ENCODE peak calls at places on chromosomes 11 and 22, in nine cellular contexts. One of them, this sample, is unnamed. For H3K36me3 and H3K4me1, the result is how much of the 10 kb centered on the place peaks cover.

GRCh38 chr11:24295360-24295759 is 201.5 kb upstream of the LUZP2 start:
- DNase-seq in K562: no peak
- DNase-seq in cardiac muscle cell: peak
- DNase-seq in tibial nerve: no peak
- DNase-seq in GM23338: no peak
- DNase-seq in neural progenitor cell: no peak
- DNase-seq in psoas muscle: no peak
- DNase-seq in sigmoid colon: no peak
- DNase-seq in left ventricle myocardium inferior: no peak
- DNase-seq in this sample: no peak

GRCh38 chr22:33853200-33854097 is 66.8 kb downstream of the LARGE1 start:
- DNase-seq in GM23338: peak
- DNase-seq in neural progenitor cell: peak
- DNase-seq in psoas muscle: peak
- DNase-seq in K562: no peak
- DNase-seq in tibial nerve: peak
- DNase-seq in cardiac muscle cell: peak
- DNase-seq in sigmoid colon: peak
- DNase-seq in left ventricle myocardium inferior: peak
- DNase-seq in this sample: peak

GRCh38 chr11:70419307-70420007 is 21.1 kb downstream of the CTTN start:
- DNase-seq in psoas muscle: no peak
- DNase-seq in sigmoid colon: no peak
- DNase-seq in K562: no peak
- DNase-seq in neural progenitor cell: no peak
- DNase-seq in tibial nerve: no peak
- DNase-seq in GM23338: no peak
- DNase-seq in cardiac muscle cell: no peak
- DNase-seq in left ventricle myocardium inferior: no peak
- DNase-seq in this sample: no peak

GRCh38 chr11:37788141-37788877 is 1190.3 kb upstream of the RAG2 start:
- DNase-seq in K562: no peak
- DNase-seq in left ventricle myocardium inferior: no peak
- DNase-seq in tibial nerve: no peak
- DNase-seq in GM23338: no peak
- DNase-seq in psoas muscle: no peak
- DNase-seq in neural progenitor cell: no peak
- DNase-seq in cardiac muscle cell: no peak
- DNase-seq in sigmoid colon: no peak
- DNase-seq in this sample: no peak

GRCh38 chr22:36819112-36819511 is 2.3 kb upstream of the PVALB start:
- DNase-seq in neural progenitor cell: no peak
- DNase-seq in tibial nerve: no peak
- DNase-seq in cardiac muscle cell: no peak
- DNase-seq in GM23338: peak
- DNase-seq in sigmoid colon: no peak
- DNase-seq in psoas muscle: no peak
- DNase-seq in K562: no peak
- DNase-seq in left ventricle myocardium inferior: no peak
- DNase-seq in this sample: no peak

GRCh38 chr11:44883277-44883676 is 67.4 kb downstream of the TP53I11 start:
- DNase-seq in psoas muscle: no peak
- DNase-seq in GM23338: no peak
- DNase-seq in tibial nerve: no peak
- DNase-seq in K562: no peak
- DNase-seq in neural progenitor cell: no peak
- DNase-seq in sigmoid colon: no peak
- DNase-seq in cardiac muscle cell: no peak
- DNase-seq in left ventricle myocardium inferior: no peak
- DNase-seq in this sample: no peak

GRCh38 chr11:129855086-129855485 is 39.4 kb downstream of the TMEM45B start:
- DNase-seq in neural progenitor cell: no peak
- DNase-seq in sigmoid colon: no peak
- DNase-seq in GM23338: no peak
- DNase-seq in K562: no peak
- DNase-seq in left ventricle myocardium inferior: no peak
- DNase-seq in psoas muscle: no peak
- DNase-seq in cardiac muscle cell: no peak
- DNase-seq in tibial nerve: no peak
- DNase-seq in this sample: no peak

GRCh38 chr22:50318698-50319411 is 8.0 kb downstream of the DENND6B start:
- DNase-seq in sigmoid colon: no peak
- DNase-seq in K562: peak
- DNase-seq in neural progenitor cell: no peak
- DNase-seq in cardiac muscle cell: no peak
- DNase-seq in tibial nerve: no peak
- DNase-seq in left ventricle myocardium inferior: no peak
- DNase-seq in psoas muscle: no peak
- DNase-seq in GM23338: no peak
- DNase-seq in this sample: no peak

GRCh38 chr11:13031349-13031748 is 22.2 kb downstream of the RASSF10 start:
- DNase-seq in K562: no peak
- DNase-seq in sigmoid colon: no peak
- DNase-seq in tibial nerve: no peak
- DNase-seq in GM23338: no peak
- DNase-seq in left ventricle myocardium inferior: no peak
- DNase-seq in cardiac muscle cell: no peak
- DNase-seq in neural progenitor cell: no peak
- DNase-seq in psoas muscle: no peak
- DNase-seq in this sample: no peak

GRCh38 chr11:89182773-89183172 is 5.1 kb downstream of the TYR start:
- DNase-seq in psoas muscle: no peak
- DNase-seq in tibial nerve: no peak
- DNase-seq in neural progenitor cell: no peak
- DNase-seq in GM23338: no peak
- DNase-seq in sigmoid colon: no peak
- DNase-seq in left ventricle myocardium inferior: no peak
- DNase-seq in K562: no peak
- DNase-seq in cardiac muscle cell: no peak
- DNase-seq in this sample: no peak

GRCh38 chr11:102385053-102385976 is 38.3 kb downstream of the BIRC2 start:
- DNase-seq in GM23338: no peak
- DNase-seq in neural progenitor cell: no peak
- DNase-seq in sigmoid colon: no peak
- DNase-seq in psoas muscle: no peak
- DNase-seq in cardiac muscle cell: no peak
- DNase-seq in tibial nerve: no peak
- DNase-seq in K562: peak
- DNase-seq in left ventricle myocardium inferior: no peak
- DNase-seq in this sample: no peak

GRCh38 chr11:102386376-102386775 is 39.4 kb downstream of the BIRC2 start:
- DNase-seq in psoas muscle: no peak
- DNase-seq in left ventricle myocardium inferior: no peak
- DNase-seq in neural progenitor cell: no peak
- DNase-seq in cardiac muscle cell: no peak
- DNase-seq in GM23338: no peak
- DNase-seq in tibial nerve: no peak
- DNase-seq in K562: no peak
- DNase-seq in sigmoid colon: no peak
- DNase-seq in this sample: no peak

GRCh38 chr11:102389253-102389652 is 42.2 kb downstream of the BIRC2 start:
- DNase-seq in neural progenitor cell: no peak
- DNase-seq in K562: no peak
- DNase-seq in psoas muscle: no peak
- DNase-seq in left ventricle myocardium inferior: no peak
- DNase-seq in sigmoid colon: no peak
- DNase-seq in tibial nerve: no peak
- DNase-seq in cardiac muscle cell: no peak
- DNase-seq in GM23338: no peak
- DNase-seq in this sample: no peak

GRCh38 chr11:102384419-102385052 is 37.5 kb downstream of the BIRC2 start:
- DNase-seq in neural progenitor cell: peak
- DNase-seq in sigmoid colon: no peak
- DNase-seq in psoas muscle: no peak
- DNase-seq in K562: peak
- DNase-seq in cardiac muscle cell: no peak
- DNase-seq in left ventricle myocardium inferior: peak
- DNase-seq in tibial nerve: no peak
- DNase-seq in GM23338: no peak
- DNase-seq in this sample: no peak

GRCh38 chr11:102387056-102387781 is 40.2 kb downstream of the BIRC2 start:
- DNase-seq in GM23338: no peak
- DNase-seq in psoas muscle: no peak
- DNase-seq in cardiac muscle cell: no peak
- DNase-seq in left ventricle myocardium inferior: no peak
- DNase-seq in tibial nerve: no peak
- DNase-seq in K562: no peak
- DNase-seq in neural progenitor cell: no peak
- DNase-seq in sigmoid colon: no peak
- DNase-seq in this sample: no peak
- H3K36me3 ChIP-seq in GM23338: under half
- H3K36me3 ChIP-seq in psoas muscle: half or more
- H3K36me3 ChIP-seq in cardiac muscle cell: under half
- H3K36me3 ChIP-seq in left ventricle myocardium inferior: half or more
- H3K36me3 ChIP-seq in tibial nerve: under half
- H3K36me3 ChIP-seq in K562: under half
- H3K36me3 ChIP-seq in neural progenitor cell: under half
- H3K36me3 ChIP-seq in sigmoid colon: under half
- H3K36me3 ChIP-seq in this sample: under half

DNA sequence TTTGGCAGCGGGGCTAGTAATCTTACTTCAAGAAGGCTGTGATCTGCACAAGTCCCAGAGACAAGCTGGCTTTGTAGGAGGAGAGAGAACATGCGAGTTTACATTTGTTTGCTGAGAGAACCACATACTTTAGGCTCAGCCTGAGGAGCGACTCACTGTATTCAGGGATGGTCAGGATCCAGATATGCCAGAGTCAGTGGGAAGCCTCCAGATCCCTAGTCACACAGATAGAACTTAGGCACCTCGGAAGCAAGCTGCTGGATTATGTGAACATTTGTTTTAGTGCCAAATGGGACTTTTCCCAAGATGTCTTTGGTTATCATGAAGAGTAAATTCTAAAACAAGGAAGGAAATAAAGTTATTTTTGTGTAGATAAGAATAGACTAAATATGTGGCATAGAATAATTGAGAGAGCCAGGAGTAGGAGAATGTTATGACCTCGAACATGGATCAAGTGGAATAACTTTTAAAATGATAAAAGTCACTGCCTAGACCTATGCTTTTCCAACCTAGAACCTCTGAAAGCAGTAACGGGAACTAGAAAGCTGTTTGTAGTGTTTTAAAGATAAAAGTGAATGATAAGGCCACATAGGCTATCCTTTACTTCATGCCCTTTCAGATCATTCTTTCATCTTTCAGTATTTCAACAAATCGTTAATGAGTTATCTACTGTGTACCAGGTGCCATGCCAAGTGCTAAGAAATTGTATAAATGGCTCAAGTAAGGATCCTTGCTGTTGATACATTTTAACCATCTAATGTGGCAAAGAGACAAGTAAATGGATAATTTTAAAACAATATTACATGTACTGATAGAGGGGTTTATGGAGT is 119.0 kb downstream of the TRIM44 start:
- DNase-seq in sigmoid colon: no peak
- DNase-seq in K562: no peak
- DNase-seq in psoas muscle: no peak
- DNase-seq in GM23338: no peak
- DNase-seq in neural progenitor cell: peak
- DNase-seq in left ventricle myocardium inferior: no peak
- DNase-seq in cardiac muscle cell: no peak
- DNase-seq in tibial nerve: no peak
- DNase-seq in this sample: no peak
- H3K4me1 ChIP-seq in sigmoid colon: under half
- H3K4me1 ChIP-seq in K562: under half
- H3K4me1 ChIP-seq in psoas muscle: under half
- H3K4me1 ChIP-seq in GM23338: under half
- H3K4me1 ChIP-seq in neural progenitor cell: under half
- H3K4me1 ChIP-seq in left ventricle myocardium inferior: under half
- H3K4me1 ChIP-seq in cardiac muscle cell: under half
- H3K4me1 ChIP-seq in tibial nerve: under half
- H3K4me1 ChIP-seq in this sample: under half

GRCh38 chr11:77115181-77115611 is 12.6 kb downstream of the OMP start:
- DNase-seq in cardiac muscle cell: no peak
- DNase-seq in sigmoid colon: no peak
- DNase-seq in K562: peak
- DNase-seq in GM23338: peak
- DNase-seq in psoas muscle: peak
- DNase-seq in tibial nerve: no peak
- DNase-seq in neural progenitor cell: no peak
- DNase-seq in left ventricle myocardium inferior: no peak
- DNase-seq in this sample: no peak
- TF ChIP-seq CTCF in cardiac muscle cell: no peak
- TF ChIP-seq CTCF in sigmoid colon: no peak
- TF ChIP-seq CTCF in K562: peak
- TF ChIP-seq CTCF in GM23338: peak
- TF ChIP-seq CTCF in psoas muscle: no peak
- TF ChIP-seq CTCF in tibial nerve: no peak
- TF ChIP-seq CTCF in neural progenitor cell: peak
- TF ChIP-seq CTCF in left ventricle myocardium inferior: no peak
- TF ChIP-seq CTCF in this sample: no peak

GRCh38 chr22:17822087-17822486 is 47.8 kb upstream of the BID start:
- DNase-seq in cardiac muscle cell: no peak
- DNase-seq in left ventricle myocardium inferior: no peak
- DNase-seq in psoas muscle: no peak
- DNase-seq in GM23338: no peak
- DNase-seq in sigmoid colon: no peak
- DNase-seq in neural progenitor cell: no peak
- DNase-seq in K562: no peak
- DNase-seq in tibial nerve: no peak
- DNase-seq in this sample: no peak

GRCh38 chr22:17818649-17819048 is 44.4 kb upstream of the BID start:
- DNase-seq in K562: no peak
- DNase-seq in cardiac muscle cell: no peak
- DNase-seq in left ventricle myocardium inferior: no peak
- DNase-seq in GM23338: no peak
- DNase-seq in psoas muscle: no peak
- DNase-seq in sigmoid colon: no peak
- DNase-seq in neural progenitor cell: no peak
- DNase-seq in tibial nerve: no peak
- DNase-seq in this sample: no peak

GRCh38 chr22:17823226-17823625 is 49.0 kb upstream of the BID start:
- DNase-seq in psoas muscle: no peak
- DNase-seq in tibial nerve: no peak
- DNase-seq in left ventricle myocardium inferior: no peak
- DNase-seq in cardiac muscle cell: no peak
- DNase-seq in GM23338: no peak
- DNase-seq in neural progenitor cell: no peak
- DNase-seq in K562: no peak
- DNase-seq in sigmoid colon: no peak
- DNase-seq in this sample: no peak

GRCh38 chr22:17818166-17818565 is 43.9 kb upstream of the BID start:
- DNase-seq in sigmoid colon: no peak
- DNase-seq in tibial nerve: no peak
- DNase-seq in left ventricle myocardium inferior: no peak
- DNase-seq in GM23338: no peak
- DNase-seq in K562: no peak
- DNase-seq in neural progenitor cell: peak
- DNase-seq in psoas muscle: no peak
- DNase-seq in cardiac muscle cell: no peak
- DNase-seq in this sample: no peak

GRCh38 chr22:17820879-17821439 is 46.7 kb upstream of the BID start:
- DNase-seq in psoas muscle: no peak
- DNase-seq in GM23338: no peak
- DNase-seq in sigmoid colon: no peak
- DNase-seq in tibial nerve: no peak
- DNase-seq in left ventricle myocardium inferior: no peak
- DNase-seq in K562: no peak
- DNase-seq in cardiac muscle cell: no peak
- DNase-seq in neural progenitor cell: no peak
- DNase-seq in this sample: no peak
- H3K36me3 ChIP-seq in psoas muscle: half or more
- H3K36me3 ChIP-seq in GM23338: under half
- H3K36me3 ChIP-seq in sigmoid colon: half or more
- H3K36me3 ChIP-seq in tibial nerve: under half
- H3K36me3 ChIP-seq in left ventricle myocardium inferior: half or more
- H3K36me3 ChIP-seq in K562: under half
- H3K36me3 ChIP-seq in cardiac muscle cell: under half
- H3K36me3 ChIP-seq in neural progenitor cell: under half
- H3K36me3 ChIP-seq in this sample: under half

This sample was measured in uterus.